ENCODE peak calls at places on chromosomes 4 and X, in eight cellular contexts. Z is adrenal gland, I is sigmoid colon, F is transverse colon, A is breast epithelium, T is body of pancreas, X is lung, C is upper lobe of left lung. J is an unnamed sample.

GRCh38 chr4:136637071-136637777 is 895.1 kb downstream of the PCDH18 start:
- DNase-seq in F (no peak), C (peak), X (no peak), I (no peak), Z (no peak), A (no peak), T (peak), J (no peak)

GRCh38 chr4:102678107-102678506 is 82.7 kb downstream of the MANBA start:
- DNase-seq in T (no peak), X (no peak), C (no peak), F (no peak), I (no peak), Z (no peak), A (no peak), J (no peak)

GRCh38 chr4:159107203-159107921 is 4.5 kb downstream of the RAPGEF2 start:
- DNase-seq in X (no peak), A (no peak), F (no peak), T (no peak), Z (no peak), C (no peak), I (no peak), J (no peak)

GRCh38 chr4:39620551-39620950 is 18.1 kb downstream of the SMIM14 start:
- DNase-seq in A (no peak), C (no peak), I (no peak), X (no peak), T (no peak), F (no peak), Z (no peak), J (no peak)

GRCh38 chr4:156952078-156952759 is 19.4 kb downstream of the PDGFC start:
- DNase-seq in A (no peak), I (no peak), T (no peak), X (no peak), Z (no peak), F (no peak), C (no peak), J (no peak)

GRCh38 chrX:131923614-131924250 is 99.4 kb upstream of the STK26 start:
- DNase-seq in A (no peak), I (no peak), C (no peak), T (no peak), F (no peak), X (no peak), Z (no peak), J (no peak)

GRCh38 chr4:76363556-76364290 is 57.2 kb downstream of the STBD1 start:
- DNase-seq in A (no peak), X (no peak), T (no peak), Z (no peak), C (no peak), F (no peak), I (no peak), J (no peak)

GRCh38 chrX:107766470-107767140 is 9.0 kb downstream of the TSC22D3 start:
- DNase-seq in X (no peak), A (no peak), I (peak), T (peak), C (no peak), Z (peak), F (peak), J (no peak)

GRCh38 chr4:2364654-2365053 is 53.8 kb downstream of the ZFYVE28 start:
- DNase-seq in X (no peak), I (peak), Z (peak), A (no peak), T (peak), F (peak), C (peak), J (no peak)

GRCh38 chr4:141352775-141353544 is 132.3 kb downstream of the ZNF330 start:
- DNase-seq in C (no peak), T (no peak), Z (no peak), A (no peak), X (no peak), F (no peak), I (no peak), J (no peak)

GRCh38 chr4:145352438-145353145 is 129.1 kb upstream of the SMAD1 start:
- DNase-seq in C (no peak), Z (no peak), I (no peak), X (no peak), A (no peak), F (no peak), T (peak), J (no peak)

GRCh38 chr4:85149656-85150055 is 183.2 kb upstream of the WDFY3 start:
- DNase-seq in X (no peak), A (no peak), I (no peak), C (no peak), T (no peak), F (no peak), Z (no peak), J (no peak)

GRCh38 chr4:183503497-183504063 is 1.3 kb upstream of the ING2 start:
- DNase-seq in T (no peak), Z (no peak), I (no peak), F (no peak), X (no peak), A (no peak), C (no peak), J (no peak)

GRCh38 chrX:10071451-10072163 is 85.2 kb upstream of the CLCN4 start:
- DNase-seq in A (no peak), F (no peak), I (no peak), X (no peak), C (no peak), T (no peak), Z (no peak), J (no peak)

GRCh38 chrX:67564475-67564874 is 20.7 kb downstream of the AR start:
- DNase-seq in X (no peak), A (no peak), F (no peak), Z (no peak), C (no peak), T (no peak), I (no peak), J (no peak)

GRCh38 chr4:13642576-13642975 is 15.1 kb upstream of the BOD1L1 start:
- DNase-seq in A (no peak), F (no peak), T (peak), X (no peak), I (peak), Z (no peak), C (no peak), J (no peak)

GRCh38 chr4:69781458-69782418 is 21.3 kb upstream of the SULT1B1 start:
- DNase-seq in F (no peak), A (no peak), X (no peak), Z (no peak), I (no peak), C (no peak), T (no peak), J (no peak)

GRCh38 chr4:138907174-138907573 is 108.4 kb upstream of the NOCT start:
- DNase-seq in Z (no peak), T (no peak), F (no peak), C (no peak), A (no peak), I (no peak), X (no peak), J (no peak)

GRCh38 chr4:13701937-13702446 is 74.5 kb upstream of the BOD1L1 start:
- DNase-seq in Z (no peak), I (no peak), C (no peak), T (no peak), A (no peak), F (no peak), X (no peak), J (no peak)

GRCh38 chr4:119118397-119118796 is 17.2 kb upstream of the MYOZ2 start:
- DNase-seq in Z (no peak), F (no peak), I (no peak), A (no peak), C (no peak), T (no peak), X (no peak), J (no peak)

GRCh38 chr4:77504407-77504806 is 101.2 kb upstream of the CXCL13 start:
- DNase-seq in C (no peak), Z (no peak), X (no peak), A (no peak), F (no peak), T (no peak), I (no peak), J (no peak)

GRCh38 chr4:76518241-76518640 is 83.2 kb downstream of the SHROOM3 start:
- DNase-seq in A (no peak), X (no peak), T (no peak), I (no peak), C (no peak), Z (no peak), F (no peak), J (no peak)

GRCh38 chr4:184537269-184538022 is 63.1 kb upstream of the IRF2 start:
- DNase-seq in C (peak), I (peak), T (peak), Z (peak), F (peak), A (peak), X (peak), J (peak)

GRCh38 chr4:39383690-39384089 is 17.5 kb upstream of the RFC1 start:
- DNase-seq in C (no peak), A (no peak), I (no peak), F (no peak), Z (no peak), X (no peak), T (peak), J (no peak)

GRCh38 chr4:52957220-52957686 is 95.1 kb downstream of the RASL11B start:
- DNase-seq in T (peak), A (no peak), F (peak), I (no peak), C (no peak), X (no peak), Z (no peak), J (no peak)

GRCh38 chrX:53447441-53447840 is 13.3 kb upstream of the HSD17B10 start:
- DNase-seq in X (no peak), F (no peak), T (peak), I (no peak), Z (no peak), A (no peak), C (no peak), J (no peak)
- TF ChIP-seq CTCF in X (no peak), F (no peak), T (no peak), I (no peak), Z (no peak), A (no peak), C (no peak), J (no peak)

GRCh38 chr4:174561556-174561955 is 39.3 kb upstream of the HPGD start:
- DNase-seq in X (no peak), T (no peak), C (no peak), I (no peak), Z (no peak), A (no peak), F (no peak), J (no peak)
- H3K4me3 ChIP-seq in X (no peak), T (no peak), C (no peak), I (no peak), Z (no peak), A (no peak), F (no peak), J (no peak)

GRCh38 chr4:15965325-15965724 is 2.4 kb upstream of the FGFBP2 start:
- DNase-seq in T (no peak), C (no peak), I (no peak), A (no peak), F (no peak), Z (no peak), X (no peak), J (no peak)

GRCh38 chr4:15963568-15963967 is 593 bp upstream of the FGFBP2 start:
- DNase-seq in I (no peak), F (no peak), Z (no peak), A (no peak), X (no peak), T (no peak), C (no peak), J (no peak)

GRCh38 chr4:15964159-15964558 is 1.2 kb upstream of the FGFBP2 start:
- DNase-seq in C (no peak), Z (no peak), T (no peak), X (no peak), I (no peak), A (no peak), F (no peak), J (no peak)

GRCh38 chr4:15961778-15962510 is 1.0 kb downstream of the FGFBP2 start:
- DNase-seq in F (no peak), A (no peak), T (no peak), X (no peak), I (no peak), C (no peak), Z (no peak), J (no peak)

GRCh38 chr4:15963001-15963451 is at the start of gene FGFBP2:
- DNase-seq in C (no peak), F (peak), T (peak), I (peak), A (no peak), Z (no peak), X (no peak), J (no peak)
- TF ChIP-seq CTCF in C (peak), F (peak), T (no peak), I (no peak), A (no peak), Z (peak), X (no peak), J (peak)

GRCh38 chrX:19670321-19670750 is 155.0 kb upstream of the MAP3K15 start:
- DNase-seq in F (no peak), X (no peak), C (no peak), I (no peak), A (no peak), Z (no peak), T (no peak), J (peak)

GRCh38 chrX:19674041-19674769 is 158.9 kb upstream of the MAP3K15 start:
- DNase-seq in X (no peak), F (no peak), Z (no peak), T (no peak), A (no peak), I (no peak), C (no peak), J (no peak)

GRCh38 chrX:19672211-19672814 is 157.0 kb upstream of the MAP3K15 start:
- DNase-seq in A (no peak), Z (no peak), T (no peak), X (no peak), C (no peak), I (no peak), F (no peak), J (no peak)

GRCh38 chrX:19670854-19671620 is 155.7 kb upstream of the MAP3K15 start:
- DNase-seq in X (no peak), C (no peak), Z (no peak), I (peak), T (no peak), F (peak), A (peak), J (no peak)

DNA sequence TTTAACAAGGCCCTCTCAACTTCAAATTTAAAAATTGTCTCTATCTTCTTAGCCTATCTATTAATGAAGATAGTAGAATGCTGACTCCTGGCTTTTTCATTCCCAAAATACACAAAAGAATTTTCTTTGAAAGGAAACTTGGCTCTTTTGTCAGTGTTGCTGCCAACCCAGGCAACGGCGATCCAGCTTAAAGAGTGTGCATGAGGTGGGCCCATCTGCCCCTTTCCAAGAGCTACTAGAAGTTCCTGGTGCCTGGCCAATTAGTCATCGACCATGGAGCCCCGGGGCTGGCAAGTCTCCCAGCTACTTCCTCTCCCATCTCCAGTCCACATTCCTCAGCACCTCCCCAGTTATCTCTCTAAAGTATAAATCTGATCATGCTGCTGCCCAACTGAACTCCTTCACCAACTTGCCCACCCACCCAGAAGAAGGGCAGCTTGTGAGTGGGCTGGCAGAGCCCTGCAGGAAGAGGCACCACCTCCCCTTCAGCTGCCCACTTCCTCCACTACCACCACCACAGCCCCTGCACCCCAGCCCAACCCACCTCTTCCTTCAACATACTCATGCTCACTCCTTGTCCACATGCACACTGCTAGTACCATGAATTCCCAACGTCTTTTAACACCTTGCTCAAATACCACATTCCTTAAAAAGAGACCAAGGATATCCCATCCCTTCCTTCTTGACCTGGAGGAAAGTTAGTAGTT is 158.2 kb upstream of the MAP3K15 start:
- DNase-seq in A (no peak), I (peak), F (peak), T (peak), X (peak), Z (peak), C (no peak), J (no peak)
- H3K4me3 ChIP-seq in A (no peak), I (no peak), F (no peak), T (no peak), X (no peak), Z (no peak), C (no peak), J (no peak)

GRCh38 chr4:7770675-7771050 is 169.0 kb downstream of the AFAP1 start:
- DNase-seq in C (no peak), A (no peak), Z (no peak), T (no peak), F (no peak), I (peak), X (no peak), J (no peak)
- TF ChIP-seq CTCF in C (no peak), A (no peak), Z (no peak), T (no peak), F (no peak), I (no peak), X (no peak), J (no peak)

GRCh38 chrX:40083979-40084359 is 13.8 kb downstream of the BCOR start:
- DNase-seq in A (no peak), I (no peak), F (no peak), C (no peak), Z (no peak), T (no peak), X (no peak), J (no peak)
- H3K4me3 ChIP-seq in A (peak), I (peak), F (peak), C (peak), Z (no peak), T (no peak), X (no peak), J (peak)

GRCh38 chr4:79763486-79764075 is 309.4 kb downstream of the ANTXR2 start:
- DNase-seq in C (no peak), X (no peak), T (no peak), I (no peak), Z (no peak), A (no peak), F (no peak), J (no peak)
- TF ChIP-seq CTCF in C (no peak), X (no peak), T (no peak), I (no peak), Z (no peak), A (no peak), F (no peak), J (no peak)

GRCh38 chr4:125123710-125124109 is 191.0 kb upstream of the FAT4 start:
- DNase-seq in A (no peak), F (no peak), C (no peak), Z (no peak), T (no peak), I (no peak), X (no peak), J (no peak)

GRCh38 chr4:125125256-125125655 is 189.5 kb upstream of the FAT4 start:
- DNase-seq in F (no peak), A (no peak), Z (no peak), C (no peak), X (no peak), T (no peak), I (no peak), J (no peak)
- H3K4me3 ChIP-seq in F (no peak), A (no peak), Z (no peak), C (no peak), X (no peak), T (no peak), I (no peak), J (no peak)

DNA sequence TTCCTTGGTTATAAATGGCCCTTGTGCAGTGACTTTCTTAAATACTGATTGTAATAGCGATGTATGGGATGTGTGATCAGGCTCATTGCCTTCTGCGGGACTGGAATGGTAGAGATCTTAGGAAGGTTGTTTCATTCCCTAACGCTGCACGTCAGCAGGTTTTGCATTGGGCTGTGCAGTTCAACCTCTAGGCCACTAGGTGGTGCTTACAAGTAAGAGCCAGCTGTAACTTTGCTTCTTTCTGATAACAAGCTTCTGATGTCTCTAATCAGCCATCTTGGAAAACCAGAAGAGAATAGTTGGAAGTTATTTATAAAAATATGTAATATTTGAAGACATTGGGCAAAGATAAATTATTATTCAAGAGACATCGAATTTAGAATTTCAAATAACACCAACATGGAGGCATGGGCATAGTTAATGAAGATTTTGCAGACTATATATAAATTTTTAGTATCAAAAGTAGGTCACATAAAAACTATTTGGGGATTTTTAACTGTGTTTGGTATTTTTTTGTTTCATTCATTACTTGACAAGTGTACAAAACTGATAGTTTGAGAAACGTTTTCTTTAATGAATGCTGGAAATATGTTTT is 339.7 kb upstream of the PCDH7 start:
- DNase-seq in T (peak), C (no peak), F (peak), Z (no peak), A (no peak), I (no peak), X (no peak), J (peak)
- TF ChIP-seq CTCF in T (peak), C (peak), F (no peak), Z (peak), A (no peak), I (no peak), X (no peak), J (peak)

GRCh38 chrX:152136312-152136711 is 2.1 kb downstream of the MAGEA10 start:
- DNase-seq in T (no peak), C (no peak), X (no peak), Z (no peak), A (no peak), F (no peak), I (no peak), J (no peak)

GRCh38 chrX:152137771-152138387 is 498 bp downstream of the MAGEA10 start:
- DNase-seq in F (no peak), I (no peak), A (no peak), T (no peak), C (peak), Z (no peak), X (no peak), J (no peak)

GRCh38 chrX:152139589-152139988 is 1.2 kb upstream of the MAGEA10 start:
- DNase-seq in X (no peak), C (no peak), T (no peak), A (no peak), I (no peak), F (no peak), Z (no peak), J (no peak)

GRCh38 chrX:152138388-152138784 is at the start of gene MAGEA10:
- DNase-seq in T (no peak), Z (no peak), A (no peak), X (no peak), C (peak), F (no peak), I (no peak), J (no peak)
- H3K4me3 ChIP-seq in T (no peak), Z (no peak), A (no peak), X (no peak), C (no peak), F (no peak), I (no peak), J (peak)